ENCODE peak calls at places on chromosomes 12 and 14, in ten cellular contexts. X, O, E, M, H, J, L, D, V and G are unnamed samples.

GRCh38 chr12:46743471-46743870 is 82.3 kb downstream of the SLC38A4 start:
- DNase-seq in X (no peak), O (no peak), E (no peak), M (no peak), H (no peak), J (no peak), L (peak), D (no peak), V (peak), G (no peak)

GRCh38 chr14:99201351-99202073 is 70.5 kb downstream of the BCL11B start:
- DNase-seq in X (no peak), O (no peak), E (no peak), M (no peak), H (no peak), J (no peak), L (no peak), D (no peak), V (no peak), G (no peak)

GRCh38 chr12:84874125-84874824 is 38.3 kb downstream of the SLC6A15 start:
- DNase-seq in X (no peak), O (peak), E (no peak), M (no peak), H (no peak), J (no peak), L (peak), D (peak), V (peak), G (no peak)

GRCh38 chr14:77543240-77543551 is 44.6 kb upstream of the ISM2 start:
- DNase-seq in X (no peak), O (no peak), E (no peak), M (no peak), H (no peak), J (no peak), L (no peak), D (no peak), V (peak), G (no peak)

GRCh38 chr14:69268223-69268622 is 8.3 kb downstream of the GALNT16 start:
- DNase-seq in X (no peak), O (peak), E (no peak), M (no peak), H (no peak), J (no peak), L (peak), D (no peak), V (peak), G (no peak)

GRCh38 chr12:5432011-5432400 is at the start of gene NTF3:
- DNase-seq in X (no peak), O (peak), E (no peak), M (no peak), H (no peak), J (no peak), L (peak), D (peak), V (peak), G (no peak)

GRCh38 chr12:9707864-9708808 is 24.8 kb downstream of the CLECL1 start:
- DNase-seq in X (no peak), O (peak), E (peak), M (peak), H (peak), J (peak), L (peak), D (peak), V (peak), G (no peak)

GRCh38 chr12:14278294-14278953 is 87.1 kb upstream of the ATF7IP start:
- DNase-seq in X (no peak), O (no peak), E (no peak), M (no peak), H (no peak), J (no peak), L (no peak), D (no peak), V (no peak), G (no peak)

GRCh38 chr14:41072776-41073175 is 533.9 kb upstream of the LRFN5 start:
- DNase-seq in X (no peak), O (no peak), E (no peak), M (no peak), H (no peak), J (no peak), L (no peak), D (no peak), V (no peak), G (no peak)

GRCh38 chr12:7142057-7142644 is 12.0 kb downstream of the CLSTN3 start:
- DNase-seq in X (no peak), O (peak), E (peak), M (no peak), H (peak), J (peak), L (peak), D (peak), V (peak), G (no peak)

GRCh38 chr12:65656904-65657351 is 167.4 kb upstream of the HMGA2 start:
- DNase-seq in X (no peak), O (peak), E (no peak), M (no peak), H (no peak), J (no peak), L (peak), D (no peak), V (peak), G (no peak)

GRCh38 chr12:132812631-132813305 is 15.9 kb downstream of the GOLGA3 start:
- DNase-seq in X (no peak), O (peak), E (no peak), M (no peak), H (no peak), J (no peak), L (no peak), D (no peak), V (peak), G (no peak)

GRCh38 chr12:6827982-6828670 is at the start of gene P3H3:
- DNase-seq in X (no peak), O (peak), E (no peak), M (no peak), H (no peak), J (no peak), L (peak), D (peak), V (peak), G (no peak)

GRCh38 chr14:29376251-29376650 is 551.4 kb downstream of the PRKD1 start:
- DNase-seq in X (no peak), O (no peak), E (no peak), M (no peak), H (no peak), J (no peak), L (no peak), D (no peak), V (no peak), G (no peak)

GRCh38 chr12:115407723-115408122 is 723.7 kb upstream of the TBX3 start:
- DNase-seq in X (no peak), O (no peak), E (no peak), M (no peak), H (no peak), J (no peak), L (no peak), D (no peak), V (no peak), G (no peak)

GRCh38 chr14:57833304-57833703 is 32.6 kb downstream of the SLC35F4 start:
- DNase-seq in X (no peak), O (peak), E (no peak), M (no peak), H (no peak), J (no peak), L (peak), D (no peak), V (peak), G (no peak)